ENCODE peak calls at places on chromosome 22, in six cellular contexts. B, K, O, Z, E and Y are unnamed samples.

GRCh38 chr22:40258463-40259046 is 80.8 kb downstream of the TNRC6B start:
- DNase-seq in B (no peak), K (no peak), O (no peak), Z (peak; percentile 78), E (peak; percentile 54), Y (peak; percentile 91)

GRCh38 chr22:16961477-16962186 is 46.4 kb downstream of the GAB4 start:
- DNase-seq in B (no peak), K (no peak), O (no peak), Z (no peak), E (no peak), Y (no peak)

GRCh38 chr22:46272196-46272595 is 4.4 kb downstream of the TTC38 start:
- DNase-seq in B (no peak), K (no peak), O (no peak), Z (no peak), E (no peak), Y (no peak)

GRCh38 chr22:23685205-23685784 is 5.5 kb upstream of the RGL4 start:
- DNase-seq in B (no peak), K (no peak), O (no peak), Z (peak; percentile 24), E (peak; percentile 35), Y (peak; percentile 43)

GRCh38 chr22:39434721-39435120 is 22.1 kb upstream of the MGAT3 start:
- DNase-seq in B (no peak), K (no peak), O (no peak), Z (no peak), E (no peak), Y (no peak)

GRCh38 chr22:16963189-16963945 is 44.7 kb downstream of the GAB4 start:
- DNase-seq in B (no peak), K (no peak), O (no peak), Z (no peak), E (no peak), Y (no peak)

GRCh38 chr22:33274214-33274828 is 216.1 kb upstream of the SYN3 start:
- DNase-seq in B (no peak), K (no peak), O (no peak), Z (peak; percentile 6), E (peak; percentile 6), Y (peak; percentile 52)

GRCh38 chr22:41732096-41732772 is 32.9 kb downstream of the MEI1 start:
- DNase-seq in B (no peak), K (no peak), O (no peak), Z (no peak), E (no peak), Y (no peak)

GRCh38 chr22:17479129-17479528 is 84.2 kb upstream of the SLC25A18 start:
- DNase-seq in B (no peak), K (no peak), O (no peak), Z (no peak), E (no peak), Y (no peak)

GRCh38 chr22:30195245-30196140 is 51.1 kb downstream of the LIF start:
- DNase-seq in B (no peak), K (peak; percentile 30), O (no peak), Z (peak; percentile 68), E (no peak), Y (no peak)

GRCh38 chr22:50459016-50459415 is 15.8 kb downstream of the SBF1 start:
- DNase-seq in B (no peak), K (no peak), O (no peak), Z (no peak), E (no peak), Y (no peak)

GRCh38 chr22:50454556-50455075 is 20.2 kb downstream of the SBF1 start:
- DNase-seq in B (no peak), K (no peak), O (no peak), Z (no peak), E (no peak), Y (no peak)

GRCh38 chr22:50456026-50456425 is 18.8 kb downstream of the SBF1 start:
- DNase-seq in B (no peak), K (no peak), O (no peak), Z (no peak), E (no peak), Y (no peak)

GRCh38 chr22:50455201-50455600 is 19.6 kb downstream of the SBF1 start:
- DNase-seq in B (no peak), K (no peak), O (no peak), Z (no peak), E (no peak), Y (no peak)

GRCh38 chr22:50456466-50457234 is 18.2 kb downstream of the SBF1 start:
- DNase-seq in B (no peak), K (no peak), O (no peak), Z (no peak), E (no peak), Y (no peak)
- TF ChIP-seq CTCF in B (no peak), K (no peak), O (no peak), Z (peak; percentile 9), E (peak; percentile 33), Y (peak; percentile 11)

DNA sequence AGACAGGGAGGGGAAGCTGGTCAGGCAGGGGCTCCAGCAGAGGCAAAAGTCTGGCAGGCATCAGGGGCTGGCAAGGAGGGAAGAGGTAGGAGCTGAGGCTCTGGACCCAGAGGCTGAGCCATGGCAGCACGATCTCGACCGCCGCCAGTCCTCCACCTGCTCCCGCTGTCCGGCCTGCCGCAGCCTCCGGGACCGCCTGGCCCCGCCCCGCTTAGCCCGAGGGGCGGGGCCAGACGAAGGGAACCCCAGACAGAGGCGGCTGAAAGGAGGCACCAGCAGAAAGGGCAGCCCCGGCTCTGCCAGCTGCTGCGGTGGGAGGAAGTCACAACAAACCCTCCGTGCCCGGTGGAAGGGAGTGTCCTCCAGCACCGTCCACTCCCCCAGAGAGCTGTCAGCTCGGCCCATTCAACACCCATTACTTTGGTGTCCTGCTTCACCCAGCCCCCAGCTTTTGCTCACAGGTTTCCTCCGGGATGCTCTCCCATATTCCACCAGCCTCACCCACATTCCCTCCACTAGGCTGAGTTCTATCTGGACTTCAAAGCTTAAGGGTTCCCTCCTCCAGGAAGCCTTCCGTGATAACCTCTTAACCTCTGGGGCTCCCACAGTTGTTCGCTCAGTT is at the start of gene MFNG:
- DNase-seq in B (no peak), K (peak; percentile 66), O (peak; percentile 77), Z (no peak), E (peak; percentile 48), Y (peak; percentile 61)
- TF ChIP-seq CTCF in B (no peak), K (no peak), O (no peak), Z (no peak), E (peak; percentile 12), Y (no peak)

GRCh38 chr22:21713428-21714058 is 22.1 kb downstream of the YPEL1 start:
- DNase-seq in B (no peak), K (no peak), O (no peak), Z (no peak), E (no peak), Y (no peak)
- TF ChIP-seq CTCF in B (no peak), K (no peak), O (no peak), Z (no peak), E (no peak), Y (no peak)

GRCh38 chr22:49427941-49428340 is 399.7 kb downstream of the BRD1 start:
- DNase-seq in B (no peak), K (no peak), O (no peak), Z (no peak), E (no peak), Y (no peak)

GRCh38 chr22:49426618-49427266 is 400.9 kb downstream of the BRD1 start:
- DNase-seq in B (no peak), K (no peak), O (no peak), Z (no peak), E (no peak), Y (no peak)

GRCh38 chr22:49431559-49431958 is 396.1 kb downstream of the BRD1 start:
- DNase-seq in B (no peak), K (no peak), O (no peak), Z (no peak), E (no peak), Y (no peak)

GRCh38 chr22:49427341-49427740 is 400.3 kb downstream of the BRD1 start:
- DNase-seq in B (no peak), K (no peak), O (no peak), Z (no peak), E (no peak), Y (no peak)

DNA sequence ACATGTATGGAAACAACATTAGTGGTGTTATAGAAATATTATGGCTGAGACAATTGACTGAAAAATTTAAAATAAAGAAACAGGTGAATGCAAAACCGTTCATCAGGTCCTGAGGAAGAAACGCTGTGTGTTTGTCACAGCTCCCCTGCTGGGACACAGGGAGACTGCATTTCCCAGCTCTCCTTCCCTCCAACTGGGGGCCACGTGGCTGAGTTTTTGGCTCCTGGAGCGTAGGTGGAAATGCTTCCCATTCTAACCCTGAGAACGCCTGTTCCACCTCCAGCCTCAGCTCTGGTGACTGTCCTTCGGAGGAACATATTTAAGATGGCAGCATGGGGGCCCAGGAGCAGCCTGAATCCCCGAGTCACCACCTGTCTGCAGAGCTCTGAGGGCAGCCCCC is 398.6 kb downstream of the BRD1 start:
- DNase-seq in B (no peak), K (no peak), O (no peak), Z (no peak), E (no peak), Y (no peak)
- TF ChIP-seq CTCF in B (no peak), K (no peak), O (no peak), Z (no peak), E (no peak), Y (no peak)

DNA sequence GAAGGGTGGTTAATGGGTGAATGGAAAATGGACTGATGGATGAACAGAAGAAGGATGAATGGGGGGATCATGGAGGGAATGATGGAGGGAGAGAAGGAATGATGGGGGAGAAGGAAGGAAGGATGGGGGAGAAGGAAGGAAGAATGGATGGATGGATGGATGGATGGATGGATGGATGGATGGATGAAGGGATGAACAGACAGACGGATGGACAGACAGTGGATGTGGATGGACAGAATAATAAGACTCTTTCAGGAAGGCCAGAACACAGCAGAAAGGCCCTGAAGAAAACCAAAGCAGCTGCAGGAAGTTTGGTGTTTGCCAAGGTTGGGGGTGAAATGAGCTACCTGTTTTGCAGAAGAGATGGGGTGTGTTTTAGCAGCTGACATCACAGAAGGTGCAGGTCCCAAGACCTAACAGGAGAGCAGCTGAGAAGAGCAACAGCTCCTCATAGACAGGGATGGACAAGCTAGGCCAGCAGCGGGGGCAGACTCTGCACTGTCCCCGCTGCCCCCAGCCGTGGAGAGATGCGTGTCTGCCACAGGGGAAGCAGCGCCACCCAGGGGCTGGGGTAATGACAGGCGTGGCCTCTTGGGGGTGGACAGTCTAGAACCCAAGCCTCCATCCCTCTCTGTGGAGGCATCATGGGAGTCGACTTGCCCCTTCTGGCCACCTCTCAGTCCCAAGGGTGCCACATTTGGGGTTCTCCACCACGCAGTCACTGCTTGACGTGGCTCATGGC is 17.9 kb downstream of the C1QTNF6 start:
- DNase-seq in B (no peak), K (no peak), O (peak; percentile 53), Z (no peak), E (no peak), Y (no peak)
- TF ChIP-seq CTCF in B (no peak), K (no peak), O (no peak), Z (no peak), E (no peak), Y (no peak)

DNA sequence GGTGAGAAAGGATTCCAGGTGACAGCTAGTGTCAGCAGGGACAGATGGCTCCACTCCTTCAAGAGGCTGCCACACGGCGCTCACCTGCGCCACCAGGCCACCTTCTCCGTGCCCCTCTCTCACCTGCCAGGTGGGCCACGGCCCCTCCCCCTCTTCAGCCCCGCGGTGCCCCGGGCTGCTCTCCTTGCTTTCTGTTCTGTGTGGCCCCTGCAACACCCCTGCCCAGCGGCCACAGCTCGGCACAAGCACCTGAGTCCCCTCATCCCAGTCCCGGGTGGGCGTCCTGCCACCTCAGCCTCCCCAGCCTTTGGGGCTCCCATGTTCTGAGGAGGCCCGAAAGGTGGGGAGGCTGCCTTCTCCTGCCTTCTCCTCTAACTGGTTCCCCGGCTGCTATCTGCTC is 46.4 kb downstream of the APOL1 start:
- DNase-seq in B (no peak), K (no peak), O (no peak), Z (no peak), E (no peak), Y (no peak)
- TF ChIP-seq CTCF in B (no peak), K (no peak), O (no peak), Z (no peak), E (no peak), Y (no peak)